ENCODE peak calls at places on chromosomes 7 and 10, in seven cellular contexts. Z is K562; T is tibial artery; G is CD8-positive, alpha-beta T cell; P is mammary epithelial cell; R is IMR-90; J is HepG2. U is an unnamed sample.

GRCh38 chr10:129909531-129910286 is 54.4 kb downstream of the EBF3 start:
- DNase-seq in G (no peak), P (no peak), Z (no peak), T (peak), R (no peak), J (no peak), U (no peak)

GRCh38 chr7:33261585-33261984 is 132.2 kb downstream of the BBS9 start:
- DNase-seq in T (no peak), P (peak), R (peak), G (no peak), J (no peak), Z (no peak), U (no peak)

GRCh38 chr10:35347899-35348608 is 11.7 kb downstream of the CCNY start:
- DNase-seq in T (no peak), J (no peak), Z (no peak), P (no peak), R (no peak), G (no peak), U (no peak)

GRCh38 chr10:96765406-96766240 is 45.3 kb upstream of the PIK3AP1 start:
- DNase-seq in T (peak), R (peak), G (peak), Z (peak), J (peak), P (peak), U (peak)

GRCh38 chr10:97185326-97186058 is at the start of gene SLIT1:
- DNase-seq in T (peak), J (no peak), P (no peak), R (no peak), G (no peak), Z (no peak), U (no peak)

GRCh38 chr7:102227371-102227770 is 59.3 kb upstream of the SH2B2 start:
- DNase-seq in J (no peak), T (no peak), P (no peak), G (no peak), R (no peak), Z (no peak), U (no peak)

GRCh38 chr7:2922271-2922691 is 78.2 kb upstream of the GNA12 start:
- DNase-seq in G (no peak), Z (no peak), T (no peak), P (no peak), J (no peak), R (no peak), U (no peak)

GRCh38 chr10:110488124-110488681 is 9.5 kb upstream of the DUSP5 start:
- DNase-seq in P (no peak), J (no peak), R (peak), T (no peak), Z (no peak), G (no peak), U (no peak)

GRCh38 chr7:78215199-78215598 is 416.6 kb downstream of the PHTF2 start:
- DNase-seq in P (no peak), J (no peak), Z (no peak), R (no peak), T (no peak), G (no peak), U (no peak)

GRCh38 chr10:30434273-30435067 is 486 bp downstream of the MAP3K8 start:
- DNase-seq in G (peak), Z (peak), J (peak), P (peak), R (peak), T (peak), U (no peak)

GRCh38 chr7:158353606-158354570 is 233.7 kb downstream of the PTPRN2 start:
- DNase-seq in P (no peak), G (no peak), Z (peak), J (peak), T (peak), R (no peak), U (peak)

GRCh38 chr7:11437987-11438386 is 394.0 kb downstream of the THSD7A start:
- DNase-seq in J (no peak), P (no peak), R (peak), T (no peak), Z (no peak), G (no peak), U (no peak)

GRCh38 chr10:114172241-114172640 is 1.8 kb downstream of the CCDC186 start:
- DNase-seq in Z (no peak), G (no peak), P (no peak), T (no peak), R (peak), J (peak), U (no peak)

GRCh38 chr7:36440880-36441279 is 51.2 kb downstream of the ANLN start:
- DNase-seq in P (peak), T (no peak), R (peak), Z (no peak), G (no peak), J (peak), U (peak)

GRCh38 chr10:73094986-73095478 is 1.6 kb downstream of the P4HA1 start:
- DNase-seq in R (no peak), G (no peak), Z (no peak), T (no peak), P (no peak), J (no peak), U (no peak)

GRCh38 chr7:64045301-64046040 is at the start of gene ZNF727:
- DNase-seq in T (peak), Z (peak), R (no peak), G (peak), P (no peak), J (no peak), U (no peak)

GRCh38 chr7:47573758-47574472 is 8.0 kb downstream of the TNS3 start:
- DNase-seq in R (peak), T (peak), J (peak), P (no peak), Z (no peak), G (no peak), U (peak)

GRCh38 chr10:33009244-33010131 is 51.5 kb upstream of the ITGB1 start:
- DNase-seq in J (no peak), Z (no peak), T (no peak), R (no peak), P (no peak), G (no peak), U (no peak)

GRCh38 chr10:33006342-33006887 is 48.4 kb upstream of the ITGB1 start:
- DNase-seq in T (peak), P (no peak), Z (no peak), J (no peak), R (no peak), G (no peak), U (no peak)

GRCh38 chr10:33005322-33006282 is 47.6 kb upstream of the ITGB1 start:
- DNase-seq in R (peak), T (peak), P (peak), G (no peak), Z (peak), J (peak), U (peak)

GRCh38 chr10:33008499-33009243 is 50.6 kb upstream of the ITGB1 start:
- DNase-seq in J (peak), P (peak), G (peak), Z (peak), R (peak), T (no peak), U (peak)

DNA sequence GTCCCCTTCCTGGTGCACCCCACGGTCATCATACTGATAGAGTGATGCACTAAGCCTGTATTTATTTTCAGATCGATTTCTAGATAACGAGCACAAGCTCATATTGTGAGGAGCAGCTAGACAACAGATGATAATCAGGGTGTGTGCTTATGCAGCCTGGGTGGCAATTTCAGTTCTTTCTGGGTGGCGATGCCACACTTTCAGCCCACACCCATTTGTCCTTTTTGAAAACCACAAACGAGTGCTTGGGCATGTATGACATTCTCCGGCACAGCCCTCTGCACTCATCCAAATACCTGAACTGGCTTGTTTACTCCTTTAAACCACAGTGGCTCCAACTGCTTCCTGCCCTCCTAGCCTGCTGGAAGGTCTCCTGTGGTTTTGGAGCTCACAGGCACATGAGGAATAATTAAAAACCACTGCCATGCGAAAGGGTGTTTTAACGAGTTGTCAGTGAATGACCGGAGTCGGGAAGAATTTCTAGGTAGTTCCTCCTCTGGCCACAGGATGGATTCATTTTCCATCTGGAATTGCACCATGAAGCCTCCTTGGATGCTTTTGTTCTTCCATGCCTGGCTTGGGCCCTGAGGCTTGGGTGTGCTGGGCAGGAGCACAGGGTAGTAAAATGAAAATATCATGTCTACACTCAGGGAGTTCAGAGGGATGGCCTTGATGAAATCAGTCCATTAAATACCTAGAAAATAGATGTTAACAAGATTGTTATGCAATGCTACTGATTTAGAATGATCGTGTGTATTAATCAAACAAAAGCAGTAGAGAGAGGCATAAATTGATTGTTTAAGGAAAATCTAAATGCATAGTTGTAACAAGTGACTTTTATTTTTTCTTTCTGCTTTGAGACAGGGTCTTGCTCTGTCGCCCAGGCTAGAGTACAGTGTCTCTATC is 52.4 kb upstream of the ITGB1 start:
- DNase-seq in Z (peak), T (no peak), R (peak), G (peak), J (peak), P (peak), U (peak)
- H3K27ac ChIP-seq in Z (no peak), T (no peak), R (peak), G (no peak), J (no peak), P (peak), U (peak)

DNA sequence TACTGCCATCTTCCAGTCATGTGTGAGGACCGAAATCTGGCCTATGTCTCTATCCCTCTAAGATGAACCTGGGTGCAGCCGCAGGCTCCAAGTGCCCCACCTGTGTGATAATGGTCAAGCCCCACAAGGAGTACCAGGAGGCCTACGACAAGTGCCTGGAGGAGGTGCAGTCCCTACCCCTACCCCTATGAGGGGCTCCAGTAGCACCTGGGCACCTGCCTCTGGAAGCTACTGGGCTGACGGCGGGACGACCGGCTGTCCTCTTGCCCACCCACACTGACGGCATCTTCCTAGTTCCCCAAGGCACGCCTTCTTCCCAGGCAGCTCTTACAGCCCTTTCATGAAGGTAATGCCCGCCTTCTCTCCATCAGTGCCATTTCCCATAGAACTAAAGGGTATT is 47.4 kb downstream of the HOXA1 start:
- DNase-seq in P (no peak), T (no peak), Z (no peak), G (no peak), J (no peak), R (no peak), U (no peak)
- TF ChIP-seq CTCF in P (no peak), T (no peak), Z (no peak), G (no peak), J (no peak), R (no peak), U (no peak)

GRCh38 chr7:41617987-41618386 is 84.9 kb downstream of the INHBA start:
- DNase-seq in G (no peak), Z (no peak), P (no peak), T (no peak), J (no peak), R (no peak), U (no peak)

GRCh38 chr7:41608447-41608846 is 94.4 kb downstream of the INHBA start:
- DNase-seq in Z (no peak), J (no peak), T (no peak), P (no peak), R (no peak), G (no peak), U (no peak)

GRCh38 chr7:41612798-41613197 is 90.1 kb downstream of the INHBA start:
- DNase-seq in T (no peak), R (no peak), Z (no peak), G (no peak), J (no peak), P (no peak), U (no peak)

GRCh38 chr7:41612386-41612785 is 90.5 kb downstream of the INHBA start:
- DNase-seq in J (no peak), T (no peak), Z (no peak), G (no peak), R (no peak), P (no peak), U (no peak)
- H3K27ac ChIP-seq in J (no peak), T (no peak), Z (no peak), G (no peak), R (no peak), P (no peak), U (no peak)

GRCh38 chr7:100091411-100092181 is 2.8 kb downstream of the COPS6 start:
- DNase-seq in G (no peak), P (peak), J (no peak), R (peak), Z (peak), T (no peak), U (no peak)
- TF ChIP-seq CTCF in G (no peak), P (no peak), J (no peak), R (peak), Z (no peak), T (no peak), U (no peak)

GRCh38 chr10:71379118-71379781 is 17.5 kb upstream of the CDH23 start:
- DNase-seq in G (no peak), Z (no peak), J (no peak), R (no peak), P (no peak), T (no peak), U (no peak)
- H3K27ac ChIP-seq in G (no peak), Z (no peak), J (no peak), R (no peak), P (no peak), T (no peak), U (no peak)

U was measured in RWPE1.